ENCODE peak calls at places on chromosomes 5 and 9, in seven cellular contexts. E is psoas muscle; H is A549; D is dorsolateral prefrontal cortex; F is upper lobe of left lung; Q is CD4-positive, alpha-beta T cell; O is heart right ventricle. A is an unnamed sample.

GRCh38 chr5:172422255-172422654 is 32.1 kb downstream of the SH3PXD2B start:
- DNase-seq in D (no peak), H (no peak), F (no peak), E (no peak), O (no peak), Q (no peak), A (no peak)

GRCh38 chr9:101119206-101119819 is 90.8 kb downstream of the PLPPR1 start:
- DNase-seq in E (peak), O (peak), F (no peak), D (peak), Q (no peak), H (peak), A (no peak)

GRCh38 chr5:10702040-10702629 is 58.9 kb downstream of the DAP start:
- DNase-seq in F (no peak), E (no peak), Q (no peak), D (no peak), H (no peak), O (no peak), A (no peak)

GRCh38 chr5:96968614-96969013 is 32.7 kb downstream of the LNPEP start:
- DNase-seq in F (no peak), H (no peak), Q (no peak), O (no peak), E (no peak), D (no peak), A (no peak)

GRCh38 chr9:85569988-85570387 is 171.8 kb downstream of the AGTPBP1 start:
- DNase-seq in F (no peak), H (no peak), D (no peak), O (no peak), E (no peak), Q (no peak), A (no peak)

GRCh38 chr9:100111235-100111634 is 12.2 kb downstream of the INVS start:
- DNase-seq in O (peak), D (peak), F (no peak), H (no peak), Q (no peak), E (peak), A (no peak)

GRCh38 chr9:120702075-120702474 is 12.2 kb downstream of the MEGF9 start:
- DNase-seq in Q (no peak), E (no peak), D (no peak), H (no peak), O (no peak), F (no peak), A (no peak)

GRCh38 chr5:90518666-90519065 is 10.7 kb downstream of the LYSMD3 start:
- DNase-seq in O (no peak), E (no peak), F (no peak), H (no peak), D (no peak), Q (no peak), A (no peak)

GRCh38 chr5:4410151-4410550 is 730.0 kb upstream of the ADAMTS16 start:
- DNase-seq in O (no peak), H (no peak), F (peak), E (no peak), Q (no peak), D (no peak), A (no peak)

GRCh38 chr9:13171261-13171660 is 108.2 kb downstream of the MPDZ start:
- DNase-seq in D (no peak), F (no peak), E (no peak), O (no peak), Q (no peak), H (no peak), A (no peak)

GRCh38 chr5:150114102-150114641 is 27.8 kb upstream of the CSF1R start:
- DNase-seq in D (no peak), Q (no peak), O (no peak), H (no peak), F (peak), E (no peak), A (peak)

GRCh38 chr9:95268681-95269080 is 48.8 kb downstream of the FANCC start:
- DNase-seq in F (no peak), D (no peak), H (peak), E (no peak), O (peak), Q (no peak), A (no peak)

GRCh38 chr5:31385774-31386537 is 145.9 kb downstream of the DROSHA start:
- DNase-seq in F (no peak), H (no peak), E (no peak), Q (no peak), D (no peak), O (no peak), A (no peak)

GRCh38 chr5:40431734-40432133 is 248.0 kb upstream of the PTGER4 start:
- DNase-seq in F (no peak), Q (no peak), D (no peak), O (no peak), H (no peak), E (no peak), A (no peak)

GRCh38 chr9:33818832-33819500 is 2.0 kb downstream of the UBE2R2 start:
- DNase-seq in Q (no peak), H (no peak), D (no peak), O (no peak), E (no peak), F (no peak), A (no peak)

GRCh38 chr9:113635586-113635985 is 172.1 kb downstream of the RGS3 start:
- DNase-seq in Q (no peak), D (no peak), H (no peak), F (no peak), E (no peak), O (no peak), A (no peak)

GRCh38 chr9:131609116-131609830 is 64.0 kb downstream of the PRRT1B start:
- DNase-seq in Q (no peak), F (no peak), O (peak), H (peak), E (peak), D (no peak), A (no peak)

GRCh38 chr5:56097055-56097454 is 102.3 kb upstream of the IL6ST start:
- DNase-seq in Q (no peak), E (no peak), D (no peak), F (no peak), H (no peak), O (no peak), A (no peak)

GRCh38 chr9:72843525-72844439 is 109.1 kb downstream of the ALDH1A1 start:
- DNase-seq in Q (no peak), E (no peak), O (no peak), D (no peak), F (no peak), H (peak), A (no peak)

GRCh38 chr5:36158144-36158543 is 6.2 kb downstream of the SKP2 start:
- DNase-seq in O (no peak), D (no peak), E (no peak), H (no peak), F (no peak), Q (no peak), A (no peak)

GRCh38 chr9:111910428-111910827 is 13.8 kb downstream of the UGCG start:
- DNase-seq in Q (no peak), O (no peak), F (no peak), H (no peak), D (no peak), E (no peak), A (no peak)

GRCh38 chr5:180769821-180770220 is 30.0 kb upstream of the OR2Y1 start:
- DNase-seq in E (no peak), H (no peak), O (no peak), F (no peak), Q (no peak), D (no peak), A (no peak)

GRCh38 chr5:166285385-166285784 is 2006.1 kb upstream of the WWC1 start:
- DNase-seq in E (no peak), Q (no peak), H (no peak), O (no peak), F (no peak), D (no peak), A (no peak)

DNA sequence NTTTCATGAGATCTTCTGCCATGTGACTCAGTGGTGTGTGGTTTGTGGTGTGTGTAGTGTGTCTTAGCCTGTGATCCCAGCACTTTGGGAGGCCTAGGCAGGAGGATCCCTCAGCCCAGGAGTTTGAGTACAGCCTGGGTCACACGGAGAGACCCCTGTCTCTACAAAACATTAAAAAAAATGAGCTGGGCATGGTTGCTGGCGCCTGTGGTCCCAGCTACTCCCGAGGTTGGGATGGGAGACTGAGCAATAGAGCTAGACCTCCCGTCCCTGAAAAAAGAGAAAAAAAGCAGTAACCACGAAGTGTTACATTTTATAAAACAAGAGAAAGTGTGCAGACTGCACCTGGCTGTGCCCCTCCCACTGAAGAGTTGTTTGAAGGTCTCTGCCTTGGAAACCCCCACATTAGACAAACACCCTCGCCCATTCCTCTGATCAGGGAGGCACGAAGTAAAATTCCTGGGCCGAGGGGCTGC is 21.2 kb upstream of the RNU6ATAC start:
- DNase-seq in D (no peak), E (no peak), O (no peak), Q (no peak), F (no peak), H (no peak), A (no peak)
- H3K27ac ChIP-seq in D (no peak), E (no peak), O (no peak), Q (no peak), F (no peak), H (no peak), A (peak)

GRCh38 chr5:174735498-174736350 is 11.3 kb downstream of the MSX2 start:
- DNase-seq in O (no peak), D (no peak), H (peak), F (peak), Q (no peak), E (no peak), A (no peak)

GRCh38 chr5:174737335-174737734 is 13.0 kb downstream of the MSX2 start:
- DNase-seq in H (no peak), F (no peak), O (no peak), Q (no peak), E (no peak), D (no peak), A (no peak)

GRCh38 chr5:174734571-174735497 is 10.5 kb downstream of the MSX2 start:
- DNase-seq in D (no peak), H (no peak), E (no peak), O (no peak), Q (no peak), F (no peak), A (no peak)

GRCh38 chr5:174736777-174737176 is 12.4 kb downstream of the MSX2 start:
- DNase-seq in Q (no peak), D (no peak), H (no peak), F (no peak), E (no peak), O (no peak), A (no peak)

GRCh38 chr5:174736351-174736721 is 12.0 kb downstream of the MSX2 start:
- DNase-seq in O (no peak), D (no peak), E (no peak), H (no peak), Q (no peak), F (no peak), A (no peak)
- H3K27ac ChIP-seq in O (no peak), D (no peak), E (no peak), H (no peak), Q (no peak), F (no peak), A (no peak)

GRCh38 chr5:141874262-141874964 is 3.8 kb downstream of the PCDH1 start:
- DNase-seq in F (no peak), H (no peak), D (no peak), O (peak), Q (no peak), E (no peak), A (no peak)

GRCh38 chr5:141875795-141876627 is 2.2 kb downstream of the PCDH1 start:
- DNase-seq in D (no peak), O (peak), H (no peak), F (peak), E (no peak), Q (no peak), A (no peak)

GRCh38 chr5:141876628-141877477 is 1.4 kb downstream of the PCDH1 start:
- DNase-seq in D (no peak), E (no peak), F (peak), O (no peak), H (no peak), Q (no peak), A (no peak)

GRCh38 chr5:141873933-141874261 is 4.3 kb downstream of the PCDH1 start:
- DNase-seq in E (no peak), O (no peak), F (no peak), H (no peak), D (no peak), Q (no peak), A (no peak)

GRCh38 chr5:141875022-141875740 is 3.0 kb downstream of the PCDH1 start:
- DNase-seq in H (no peak), F (no peak), Q (no peak), O (no peak), E (no peak), D (no peak), A (no peak)
- H3K27ac ChIP-seq in H (no peak), F (peak), Q (no peak), O (peak), E (no peak), D (peak), A (no peak)

GRCh38 chr5:142613231-142613630 is 72.7 kb downstream of the FGF1 start:
- DNase-seq in Q (no peak), F (no peak), O (no peak), D (no peak), E (no peak), H (no peak), A (no peak)
- H3K27ac ChIP-seq in Q (no peak), F (no peak), O (no peak), D (no peak), E (no peak), H (no peak), A (no peak)

GRCh38 chr9:136693490-136694162 is 6.4 kb upstream of the AGPAT2 start:
- DNase-seq in H (peak), O (no peak), E (peak), F (peak), Q (no peak), D (no peak), A (no peak)
- H3K27ac ChIP-seq in H (peak), O (no peak), E (peak), F (peak), Q (no peak), D (no peak), A (no peak)